ENCODE peak calls at places on chromosomes 5 and 9, in five cellular contexts. One of them, this sample, is unnamed.

GRCh38 chr9:132837501-132838268 is 40.4 kb downstream of the AK8 start:
- DNase-seq in mesenchymal stem cell: no peak
- DNase-seq in H9: no peak
- DNase-seq in neuronal stem cell: no peak
- DNase-seq in H1: no peak
- DNase-seq in this sample: no peak

GRCh38 chr5:81420039-81420667 is 26.2 kb upstream of the ACOT12 start:
- DNase-seq in mesenchymal stem cell: peak
- DNase-seq in H1: no peak
- DNase-seq in neuronal stem cell: no peak
- DNase-seq in H9: no peak
- DNase-seq in this sample: peak

GRCh38 chr5:135020111-135020895 is 13.7 kb downstream of the PITX1 start:
- DNase-seq in neuronal stem cell: no peak
- DNase-seq in H1: no peak
- DNase-seq in mesenchymal stem cell: no peak
- DNase-seq in H9: no peak
- DNase-seq in this sample: no peak

GRCh38 chr5:1523480-1523792 is 324 bp downstream of the LPCAT1 start:
- DNase-seq in H9: no peak
- DNase-seq in H1: no peak
- DNase-seq in mesenchymal stem cell: no peak
- DNase-seq in neuronal stem cell: no peak
- DNase-seq in this sample: no peak

GRCh38 chr5:60436518-60436917 is 263.4 kb downstream of the DEPDC1B start:
- DNase-seq in H1: no peak
- DNase-seq in mesenchymal stem cell: no peak
- DNase-seq in H9: no peak
- DNase-seq in neuronal stem cell: no peak
- DNase-seq in this sample: no peak

GRCh38 chr5:167716376-167716775 is 575.1 kb upstream of the WWC1 start:
- DNase-seq in mesenchymal stem cell: peak
- DNase-seq in neuronal stem cell: no peak
- DNase-seq in H1: no peak
- DNase-seq in H9: no peak
- DNase-seq in this sample: peak

GRCh38 chr5:151855701-151856100 is 69.0 kb downstream of the GLRA1 start:
- DNase-seq in neuronal stem cell: no peak
- DNase-seq in H9: no peak
- DNase-seq in mesenchymal stem cell: no peak
- DNase-seq in H1: no peak
- DNase-seq in this sample: no peak

GRCh38 chr9:15696979-15697378 is 144.1 kb downstream of the CCDC171 start:
- DNase-seq in H1: no peak
- DNase-seq in H9: no peak
- DNase-seq in mesenchymal stem cell: peak
- DNase-seq in neuronal stem cell: no peak
- DNase-seq in this sample: peak

GRCh38 chr5:127938746-127939145 is 144.8 kb upstream of the SLC12A2 start:
- DNase-seq in mesenchymal stem cell: no peak
- DNase-seq in H1: no peak
- DNase-seq in H9: no peak
- DNase-seq in neuronal stem cell: no peak
- DNase-seq in this sample: no peak

DNA sequence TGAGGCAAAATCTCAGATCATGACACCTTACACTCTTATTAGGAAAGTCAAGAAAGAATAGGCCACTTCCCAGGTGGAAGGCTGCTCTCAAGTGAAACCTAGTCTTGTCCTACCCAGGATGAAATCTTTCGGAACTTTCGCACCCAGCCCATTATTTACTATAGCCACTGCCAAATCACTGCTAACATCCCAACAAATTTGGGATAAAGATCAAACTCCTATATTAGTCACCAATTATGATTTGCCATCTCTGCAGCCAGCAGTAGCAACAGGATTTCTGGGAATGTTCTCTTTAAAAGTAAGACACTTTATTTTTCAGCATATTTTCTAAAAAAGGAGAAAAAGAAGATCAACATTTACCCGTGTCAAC is 224.6 kb downstream of the GAS1 start:
- DNase-seq in H1: no peak
- DNase-seq in mesenchymal stem cell: no peak
- DNase-seq in neuronal stem cell: no peak
- DNase-seq in H9: no peak
- DNase-seq in this sample: no peak
- H2BK5ac ChIP-seq in H1: no peak
- H2BK5ac ChIP-seq in mesenchymal stem cell: no peak
- H2BK5ac ChIP-seq in neuronal stem cell: no peak
- H2BK5ac ChIP-seq in H9: no peak
- H2BK5ac ChIP-seq in this sample: peak

GRCh38 chr9:113501129-113501686 is 37.7 kb downstream of the RGS3 start:
- DNase-seq in H1: peak
- DNase-seq in H9: peak
- DNase-seq in neuronal stem cell: no peak
- DNase-seq in mesenchymal stem cell: no peak
- DNase-seq in this sample: no peak
- H2BK5ac ChIP-seq in H1: peak
- H2BK5ac ChIP-seq in H9: no peak
- H2BK5ac ChIP-seq in neuronal stem cell: no peak
- H2BK5ac ChIP-seq in mesenchymal stem cell: no peak
- H2BK5ac ChIP-seq in this sample: no peak

GRCh38 chr9:133889498-133890301 is 102.4 kb downstream of the VAV2 start:
- DNase-seq in H1: no peak
- DNase-seq in H9: no peak
- DNase-seq in neuronal stem cell: no peak
- DNase-seq in mesenchymal stem cell: peak
- DNase-seq in this sample: peak
- H2BK5ac ChIP-seq in H1: peak
- H2BK5ac ChIP-seq in H9: no peak
- H2BK5ac ChIP-seq in neuronal stem cell: peak
- H2BK5ac ChIP-seq in mesenchymal stem cell: no peak
- H2BK5ac ChIP-seq in this sample: no peak

DNA sequence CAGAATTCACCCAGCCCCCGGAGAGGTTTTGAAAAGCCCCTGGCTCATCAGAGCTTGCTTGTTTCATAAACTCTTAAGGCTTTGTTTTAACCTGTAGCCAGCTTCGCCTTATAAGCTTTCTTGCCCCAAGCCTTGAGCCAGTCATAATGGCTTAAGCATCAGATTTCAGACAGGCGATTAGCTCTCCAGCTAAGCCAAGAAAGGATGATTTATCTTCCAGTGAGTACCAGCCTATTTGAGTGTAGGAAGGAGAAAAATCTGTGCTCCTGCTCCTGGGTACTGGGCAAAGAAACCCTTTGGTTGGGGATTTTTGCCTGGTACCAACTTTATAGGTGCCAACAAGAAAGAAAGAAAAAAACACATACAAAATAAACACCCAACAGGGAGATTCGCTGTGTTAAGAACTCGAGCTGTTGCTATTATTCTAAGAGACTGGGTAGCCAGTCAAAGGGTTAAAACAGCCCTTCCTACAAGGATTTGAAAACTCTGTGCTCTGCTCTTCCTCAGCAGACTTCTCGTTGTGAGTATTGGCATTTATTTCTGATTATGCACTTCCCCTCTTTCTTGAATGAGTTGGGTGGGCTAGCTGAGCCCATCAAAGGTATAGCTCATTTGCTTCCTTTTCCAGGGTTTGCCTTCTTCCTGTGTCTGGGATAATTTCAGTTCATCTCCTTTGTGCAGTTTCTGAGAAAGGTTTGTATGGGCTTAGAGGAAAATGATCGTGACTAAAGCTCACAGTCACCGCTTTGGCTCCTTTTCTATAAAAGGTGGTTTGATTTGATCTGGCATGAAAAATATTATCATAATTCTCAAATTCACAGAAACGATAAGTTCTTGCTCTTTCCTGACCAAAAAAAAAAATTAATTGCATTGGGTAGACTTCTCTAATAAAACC is 157.2 kb upstream of the DMRT1 start:
- DNase-seq in mesenchymal stem cell: peak
- DNase-seq in H9: peak
- DNase-seq in neuronal stem cell: peak
- DNase-seq in H1: no peak
- DNase-seq in this sample: peak
- H2BK5ac ChIP-seq in mesenchymal stem cell: no peak
- H2BK5ac ChIP-seq in H9: no peak
- H2BK5ac ChIP-seq in neuronal stem cell: no peak
- H2BK5ac ChIP-seq in H1: no peak
- H2BK5ac ChIP-seq in this sample: peak

GRCh38 chr9:123375725-123376132 is 19.7 kb downstream of the CRB2 start:
- DNase-seq in H1: no peak
- DNase-seq in neuronal stem cell: no peak
- DNase-seq in mesenchymal stem cell: peak
- DNase-seq in H9: no peak
- DNase-seq in this sample: no peak
- H2BK5ac ChIP-seq in H1: no peak
- H2BK5ac ChIP-seq in neuronal stem cell: peak
- H2BK5ac ChIP-seq in mesenchymal stem cell: no peak
- H2BK5ac ChIP-seq in H9: no peak
- H2BK5ac ChIP-seq in this sample: no peak

This sample was measured in IMR-90.